ENCODE peak calls at places on chromosomes 11 and 22, in five cellular contexts. H is fibroblast of the aortic adventitia, G is Peyer's patch, B is IMR-90, Q is heart left ventricle. S is an unnamed sample.
A peak's percentile ranks its signal among the peaks of the same experiment; 100 is the strongest.

GRCh38 chr22:50525991-50526848 is 822 bp upstream of the SCO2 start:
- DNase-seq in B (peak; percentile 64), Q (peak; percentile 85), H (peak; percentile 64), G (peak; percentile 84), S (peak; percentile 79)

GRCh38 chr11:87219266-87219665 is 181.5 kb downstream of the TMEM135 start:
- DNase-seq in Q (no peak), G (no peak), H (no peak), B (no peak), S (no peak)

GRCh38 chr11:2787816-2788750 is 88.3 kb upstream of the KCNQ1OT1 start:
- DNase-seq in H (no peak), B (no peak), G (peak; percentile 10), Q (peak; percentile 37), S (no peak)

GRCh38 chr22:44859641-44860040 is 107.3 kb downstream of the ARHGAP8 start:
- DNase-seq in G (no peak), Q (no peak), B (no peak), H (no peak), S (no peak)

GRCh38 chr11:120079750-120080610 is 57.9 kb downstream of the TRIM29 start:
- DNase-seq in H (no peak), G (no peak), Q (peak; percentile 42), B (no peak), S (no peak)

GRCh38 chr11:113103932-113104331 is 142.7 kb downstream of the NCAM1 start:
- DNase-seq in G (no peak), Q (no peak), H (no peak), B (no peak), S (no peak)

GRCh38 chr11:3642071-3642951 is 519 bp upstream of the ART5 start:
- DNase-seq in Q (peak; percentile 87), B (peak; percentile 58), H (peak; percentile 66), G (peak; percentile 25), S (peak; percentile 76)

GRCh38 chr11:7575841-7576451 is 62.1 kb downstream of the PPFIBP2 start:
- DNase-seq in H (no peak), B (no peak), Q (no peak), G (no peak), S (no peak)

GRCh38 chr11:75867778-75868374 is 52.9 kb downstream of the UVRAG start:
- DNase-seq in Q (no peak), B (peak; percentile 62), G (peak; percentile 54), H (peak; percentile 77), S (peak; percentile 74)

GRCh38 chr11:71286701-71287643 is 34.6 kb upstream of the SHANK2 start:
- DNase-seq in B (peak; percentile 92), G (no peak), H (peak; percentile 97), Q (no peak), S (peak; percentile 62)

GRCh38 chr11:120959189-120959588 is 64.7 kb upstream of the TBCEL start:
- DNase-seq in G (no peak), B (no peak), Q (no peak), H (no peak), S (peak; percentile 3)

GRCh38 chr11:3122775-3123201 is 42.3 kb downstream of the OSBPL5 start:
- DNase-seq in H (no peak), G (no peak), Q (peak; percentile 30), B (no peak), S (no peak)

GRCh38 chr22:21866821-21867527 is 471 bp downstream of the MAPK1 start:
- DNase-seq in G (no peak), Q (no peak), B (no peak), H (peak; percentile 28), S (no peak)

GRCh38 chr11:12675951-12676711 is 1.9 kb downstream of the TEAD1 start:
- DNase-seq in B (peak; percentile 63), G (no peak), H (peak; percentile 70), Q (no peak), S (peak; percentile 63)

GRCh38 chr22:30208631-30209603 is 37.6 kb downstream of the LIF start:
- DNase-seq in H (peak; percentile 99), G (no peak), B (peak; percentile 97), Q (peak; percentile 88), S (peak; percentile 94)

GRCh38 chr22:47550524-47551437 is 788.3 kb downstream of the TBC1D22A start:
- DNase-seq in Q (no peak), B (no peak), H (no peak), G (no peak), S (no peak)

GRCh38 chr11:111386611-111387150 is 7.6 kb upstream of the POU2AF1 start:
- DNase-seq in Q (no peak), G (no peak), H (no peak), B (no peak), S (no peak)

GRCh38 chr22:36323855-36324331 is 63.9 kb downstream of the MYH9 start:
- DNase-seq in H (peak; percentile 82), Q (peak; percentile 89), B (no peak), G (no peak), S (peak; percentile 32)

GRCh38 chr11:102260241-102260640 is 57.0 kb upstream of the BIRC3 start:
- DNase-seq in G (no peak), H (no peak), Q (no peak), B (no peak), S (no peak)

GRCh38 chr22:40276877-40277823 is 69.2 kb upstream of the ADSL start:
- DNase-seq in G (no peak), H (peak; percentile 71), Q (peak; percentile 45), B (peak; percentile 51), S (peak; percentile 68)
- H3K4me3 ChIP-seq in G (no peak overlapping the region), H (peak overlapping the region; percentile 65), Q (peak overlapping the region; percentile 44), B (peak overlapping the region; percentile 75), S (peak overlapping the region; percentile 53)

DNA sequence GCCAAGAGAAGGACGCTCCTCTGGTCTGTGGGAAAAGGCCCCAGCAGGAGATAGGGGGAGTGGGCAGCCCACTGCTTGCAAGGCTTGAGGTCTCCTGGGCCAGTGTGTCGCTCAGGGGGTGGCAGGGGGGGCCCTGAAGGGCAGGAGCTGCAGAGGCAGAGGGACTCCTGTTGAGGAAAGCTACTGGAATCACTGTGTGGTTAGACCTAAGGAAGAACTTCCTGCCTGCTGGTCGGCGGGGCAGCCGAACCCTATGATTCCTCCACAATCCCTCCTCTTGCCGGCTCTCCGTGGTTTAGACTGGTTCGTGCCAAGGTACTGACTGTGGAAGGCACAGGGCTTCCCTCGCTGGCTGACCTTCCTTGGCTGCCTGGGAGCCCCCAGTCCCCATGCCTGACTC is 6.2 kb downstream of the GP1BB start:
- DNase-seq in H (no peak), B (no peak), Q (no peak), G (no peak), S (no peak)
- TF ChIP-seq CTCF in H (no peak), B (no peak), Q (no peak), G (no peak), S (no peak)

GRCh38 chr22:39466228-39467006 is 9.6 kb downstream of the MGAT3 start:
- DNase-seq in G (no peak), Q (no peak), B (no peak), H (no peak), S (no peak)

GRCh38 chr22:39468487-39469325 is 11.9 kb downstream of the MGAT3 start:
- DNase-seq in Q (no peak), B (no peak), G (no peak), H (no peak), S (no peak)

GRCh38 chr22:39469681-39470461 is 13.1 kb downstream of the MGAT3 start:
- DNase-seq in G (no peak), H (no peak), Q (no peak), B (no peak), S (no peak)

GRCh38 chr22:39469326-39469680 is 12.5 kb downstream of the MGAT3 start:
- DNase-seq in B (no peak), G (no peak), Q (no peak), H (no peak), S (no peak)

DNA sequence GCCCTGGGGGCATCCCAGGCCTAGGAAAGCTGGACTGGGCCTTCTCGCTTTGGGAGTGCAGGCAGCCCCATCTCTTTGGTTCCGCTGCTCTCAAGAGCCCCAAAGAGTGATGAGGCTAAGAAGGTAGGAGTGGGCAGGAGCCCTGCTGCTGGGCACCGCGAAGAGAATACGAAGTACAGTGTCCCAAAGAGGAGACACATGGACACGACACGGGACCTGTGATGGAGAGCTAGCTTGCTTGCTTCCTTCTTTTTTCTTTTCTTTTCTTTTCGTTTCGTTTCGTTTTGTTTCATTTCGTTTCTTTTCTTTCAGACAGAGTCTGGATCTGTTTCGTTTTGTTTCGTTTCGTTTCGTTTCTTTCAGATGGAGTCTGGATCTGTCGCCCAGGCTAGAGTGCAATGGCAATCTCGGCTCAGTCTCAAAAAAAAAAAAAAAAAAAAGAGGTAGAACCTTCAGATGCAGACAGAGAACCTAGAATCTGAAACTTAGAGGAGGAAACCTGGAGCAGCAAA is 10.6 kb downstream of the MGAT3 start:
- DNase-seq in H (no peak), Q (no peak), B (no peak), G (no peak), S (no peak)
- H3K4me3 ChIP-seq in H (no peak overlapping the region), Q (no peak overlapping the region), B (no peak overlapping the region), G (no peak overlapping the region), S (no peak overlapping the region)

DNA sequence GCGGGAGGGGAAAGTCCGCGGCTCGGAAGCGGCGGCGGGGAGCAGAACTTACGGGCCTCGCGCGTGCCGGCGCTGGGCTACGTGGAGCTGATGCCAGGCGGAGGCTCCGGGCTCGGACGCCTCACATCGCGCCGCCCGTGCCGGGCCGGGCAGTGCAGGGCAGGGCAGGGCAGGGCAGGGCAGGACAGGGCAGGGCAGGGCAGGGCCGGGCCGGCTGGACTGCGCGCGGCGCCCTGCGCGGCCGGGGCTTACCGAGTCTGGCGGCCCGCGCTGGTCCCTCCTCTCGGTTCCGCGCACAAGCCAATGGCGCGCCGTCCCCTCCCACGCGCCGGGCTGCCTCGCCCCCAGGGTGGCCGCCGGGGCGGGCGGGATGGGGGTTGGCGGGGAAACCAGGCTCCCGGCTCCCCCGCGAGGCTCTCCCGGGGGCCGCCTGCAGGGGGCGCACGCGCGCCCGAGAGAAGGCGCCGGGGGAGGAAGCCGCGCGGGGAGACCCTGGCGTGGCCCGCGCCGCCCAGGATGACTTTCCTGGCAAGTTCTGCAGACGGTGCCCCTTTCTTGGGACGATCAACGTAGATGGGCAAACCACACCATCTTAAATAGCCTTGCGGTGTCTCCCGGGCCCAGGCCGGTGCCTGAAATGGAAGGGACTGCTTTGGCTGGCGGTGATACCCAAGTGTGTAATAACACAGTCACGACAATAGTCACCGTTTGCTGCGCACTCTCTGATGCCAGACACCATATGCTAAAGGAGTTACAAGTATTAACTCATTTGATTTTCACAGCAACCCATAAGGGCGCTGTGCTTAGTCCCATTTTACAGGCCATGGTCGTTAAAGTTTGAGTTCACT is at the start of gene TP53I11:
- DNase-seq in Q (peak; percentile 91), G (peak; percentile 64), H (peak; percentile 56), B (peak; percentile 60), S (peak; percentile 83)
- TF ChIP-seq CTCF in Q (peak; percentile 91), G (peak; percentile 9), H (peak; percentile 50), B (peak; percentile 60), S (peak; percentile 13)

GRCh38 chr11:114301927-114302326 is 5.7 kb downstream of the NNMT start:
- DNase-seq in Q (no peak), B (no peak), G (no peak), H (peak; percentile 49), S (no peak)
- H3K4me3 ChIP-seq in Q (no peak overlapping the region), B (no peak overlapping the region), G (no peak overlapping the region), H (peak overlapping the region; percentile 87), S (peak overlapping the region; percentile 96)

GRCh38 chr11:61460986-61461385 is 31.1 kb downstream of the SDHAF2 start:
- DNase-seq in Q (no peak), H (no peak), B (no peak), G (no peak), S (no peak)
- TF ChIP-seq CTCF in Q (no peak), H (no peak), B (no peak), G (no peak), S (no peak)

DNA sequence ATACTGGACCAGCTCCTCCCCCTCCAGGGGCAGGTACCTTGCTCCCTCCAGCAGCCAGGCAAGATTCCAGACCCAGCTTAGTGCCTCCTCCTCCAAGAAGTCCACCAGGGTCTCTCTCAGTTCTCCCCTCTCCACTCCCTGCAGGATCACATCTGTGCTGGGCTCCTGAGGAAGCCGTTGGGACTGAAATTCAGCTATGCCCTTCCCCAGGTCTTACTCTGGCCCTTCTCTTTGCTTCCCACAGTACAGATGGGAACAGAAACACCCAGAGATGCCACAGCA is 14.6 kb downstream of the WNT7B start:
- DNase-seq in B (no peak), G (no peak), H (no peak), Q (no peak), S (no peak)
- H3K4me3 ChIP-seq in B (no peak overlapping the region), G (no peak overlapping the region), H (no peak overlapping the region), Q (no peak overlapping the region), S (no peak overlapping the region)

S was measured in fibroblast of pulmonary artery.